ENCODE peak calls at places on chromosomes 2 and 18, in six cellular contexts. J, V, S, A, W and C are unnamed samples.

GRCh38 chr2:85605406-85606115 is 3.1 kb upstream of the TMEM150A start:
- DNase-seq in V (peak), S (no peak), J (no peak), A (no peak), W (no peak), C (no peak)

GRCh38 chr2:108633379-108633778 is 85.9 kb upstream of the RANBP2 start:
- DNase-seq in A (no peak), W (no peak), S (no peak), J (no peak), V (no peak), C (no peak)

GRCh38 chr2:99285521-99285920 is 15.5 kb downstream of the LYG1 start:
- DNase-seq in W (no peak), J (no peak), S (no peak), V (no peak), A (no peak), C (no peak)

GRCh38 chr2:70921839-70922590 is 13.7 kb upstream of the ATP6V1B1 start:
- DNase-seq in W (no peak), J (no peak), A (peak), S (no peak), V (peak), C (no peak)

GRCh38 chr2:170224692-170225091 is 46.7 kb downstream of the MYO3B start:
- DNase-seq in J (no peak), S (no peak), A (no peak), V (no peak), W (no peak), C (no peak)

GRCh38 chr2:65781756-65782155 is 349.4 kb upstream of the SPRED2 start:
- DNase-seq in W (no peak), J (no peak), V (no peak), A (no peak), S (no peak), C (no peak)

GRCh38 chr2:240355001-240355891 is 80.2 kb upstream of the GPC1 start:
- DNase-seq in W (no peak), V (no peak), A (no peak), J (no peak), S (no peak), C (peak)

GRCh38 chr2:74872310-74872923 is 38.5 kb downstream of the HK2 start:
- DNase-seq in V (no peak), S (no peak), W (no peak), A (no peak), J (no peak), C (no peak)

GRCh38 chr18:48781041-48781989 is 169.4 kb downstream of the SMAD7 start:
- DNase-seq in A (peak), J (no peak), S (peak), W (peak), V (peak), C (peak)

GRCh38 chr2:197575987-197576386 is 60.1 kb downstream of the MOB4 start:
- DNase-seq in J (peak), A (no peak), S (no peak), W (no peak), V (no peak), C (no peak)

GRCh38 chr2:23924589-23925359 is 2.1 kb downstream of the ATAD2B start:
- DNase-seq in A (no peak), W (no peak), S (no peak), J (no peak), V (no peak), C (no peak)

GRCh38 chr2:19104503-19104902 is 253.9 kb downstream of the OSR1 start:
- DNase-seq in J (peak), V (peak), W (no peak), S (no peak), A (peak), C (no peak)

GRCh38 chr2:65057391-65058052 is 1.3 kb downstream of the CEP68 start:
- DNase-seq in V (peak), S (no peak), J (no peak), W (no peak), A (no peak), C (no peak)

GRCh38 chr2:144678741-144679140 is 158.8 kb upstream of the ZEB2 start:
- DNase-seq in A (no peak), V (no peak), J (no peak), S (no peak), W (no peak), C (no peak)

GRCh38 chr2:222652856-222653255 is 3.0 kb downstream of the FARSB start:
- DNase-seq in W (peak), J (no peak), A (no peak), V (no peak), S (no peak), C (no peak)

GRCh38 chr2:55014962-55015939 is 35.0 kb downstream of the RTN4 start:
- DNase-seq in S (no peak), W (peak), J (peak), V (peak), A (peak), C (no peak)

GRCh38 chr2:127455566-127456493 is 37.6 kb downstream of the PROC start:
- DNase-seq in V (peak), J (no peak), W (peak), A (no peak), S (no peak), C (no peak)

GRCh38 chr2:190149942-190150341 is 87.4 kb upstream of the MSTN start:
- DNase-seq in A (no peak), S (no peak), V (no peak), J (no peak), W (no peak), C (no peak)

GRCh38 chr2:240149943-240150784 is 9.7 kb upstream of the OTOS start:
- DNase-seq in J (peak), V (peak), W (no peak), A (peak), S (no peak), C (no peak)

GRCh38 chr2:241763551-241764271 is 12.9 kb upstream of the GAL3ST2 start:
- DNase-seq in W (no peak), A (no peak), V (no peak), S (no peak), J (no peak), C (no peak)

GRCh38 chr2:188089896-188090295 is 201.8 kb upstream of the GULP1 start:
- DNase-seq in V (no peak), A (no peak), J (no peak), W (no peak), S (no peak), C (no peak)

GRCh38 chr2:239264838-239265651 is 135.8 kb downstream of the HDAC4 start:
- DNase-seq in W (peak), J (peak), V (no peak), S (no peak), A (peak), C (no peak)

GRCh38 chr2:74585406-74586182 is 31.1 kb downstream of the DOK1 start:
- DNase-seq in J (no peak), V (no peak), S (peak), A (no peak), W (peak), C (no peak)

GRCh38 chr2:139905624-139906023 is 1125.4 kb upstream of the NXPH2 start:
- DNase-seq in J (no peak), A (no peak), W (no peak), S (no peak), V (no peak), C (no peak)

GRCh38 chr2:5576015-5576414 is 116.2 kb upstream of the SOX11 start:
- DNase-seq in W (no peak), S (no peak), A (no peak), J (no peak), V (no peak), C (no peak)

GRCh38 chr2:159045545-159046454 is 77.4 kb downstream of the TANC1 start:
- DNase-seq in V (no peak), A (no peak), J (no peak), W (no peak), S (no peak), C (no peak)

GRCh38 chr2:28401-28975 is 17.8 kb downstream of the FAM110C start:
- DNase-seq in S (no peak), W (no peak), A (no peak), V (no peak), J (no peak), C (no peak)

GRCh38 chr2:241859436-241860183 is 916 bp upstream of the PDCD1 start:
- DNase-seq in S (peak), W (peak), J (no peak), V (no peak), A (no peak), C (peak)

GRCh38 chr18:69401475-69402218 is 959 bp downstream of the DOK6 start:
- DNase-seq in J (peak), S (no peak), W (no peak), A (no peak), V (no peak), C (peak)

GRCh38 chr18:46273861-46274260 is 169.7 kb downstream of the HAUS1 start:
- DNase-seq in V (no peak), S (no peak), A (no peak), W (peak), J (no peak), C (no peak)

GRCh38 chr2:35035883-35036282 is 1319.7 kb upstream of the CRIM1 start:
- DNase-seq in J (peak), W (no peak), A (no peak), S (no peak), V (no peak), C (no peak)

GRCh38 chr18:35460719-35461118 is 37.0 kb downstream of the INO80C start:
- DNase-seq in W (no peak), S (no peak), A (no peak), J (no peak), V (no peak), C (no peak)

GRCh38 chr18:53458944-53459580 is 765.4 kb downstream of the MBD2 start:
- DNase-seq in V (no peak), A (no peak), S (no peak), W (no peak), J (no peak), C (peak)

DNA sequence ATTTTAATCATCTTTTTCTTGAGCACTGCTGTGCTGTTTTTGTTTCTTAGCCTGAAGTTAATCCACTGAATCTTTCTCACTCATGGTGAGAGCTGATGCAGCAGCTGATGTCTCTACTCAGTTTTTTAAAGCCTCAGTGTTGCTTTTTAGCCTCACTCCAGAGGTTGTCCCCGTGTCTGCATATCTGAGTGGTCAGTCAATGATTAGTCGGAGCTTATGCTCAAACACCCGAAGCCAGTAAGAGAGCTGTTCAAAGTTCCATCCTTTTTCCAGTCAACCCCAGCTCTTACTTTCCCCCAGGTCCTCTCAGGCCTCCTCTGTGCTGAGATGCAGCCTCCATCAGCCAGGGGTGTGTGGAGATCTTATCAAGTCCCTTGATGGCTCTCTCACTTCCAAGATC is 81.1 kb downstream of the MBOAT2 start:
- DNase-seq in V (no peak), J (no peak), W (no peak), S (no peak), A (no peak), C (no peak)
- TF ChIP-seq EP300 in V (no peak), J (no peak), W (no peak), S (no peak), A (no peak), C (no peak)

GRCh38 chr18:63157293-63158011 is 162.1 kb downstream of the BCL2 start:
- DNase-seq in J (no peak), W (peak), S (no peak), A (no peak), V (no peak), C (no peak)
- TF ChIP-seq POLR2A in J (no peak), W (no peak), S (no peak), A (no peak), V (no peak), C (no peak)

GRCh38 chr18:75141734-75142133 is 67.2 kb downstream of the PTGR3 start:
- DNase-seq in S (no peak), V (no peak), W (no peak), A (no peak), J (no peak), C (no peak)
- TF ChIP-seq EP300 in S (no peak), V (no peak), W (no peak), A (no peak), J (no peak), C (no peak)

GRCh38 chr2:172083725-172084483 is 1.4 kb upstream of the DLX1 start:
- DNase-seq in A (no peak), W (no peak), J (no peak), V (no peak), S (no peak), C (no peak)

GRCh38 chr2:172084484-172084733 is 898 bp upstream of the DLX1 start:
- DNase-seq in A (no peak), S (no peak), J (no peak), V (no peak), W (no peak), C (no peak)

GRCh38 chr2:172085460-172086159 is at the start of gene DLX1:
- DNase-seq in A (no peak), V (no peak), S (no peak), W (no peak), J (no peak), C (peak)

GRCh38 chr2:172086349-172087190 is 1.3 kb downstream of the DLX1 start:
- DNase-seq in W (peak), A (no peak), V (peak), S (no peak), J (no peak), C (peak)

GRCh38 chr2:172084734-172085459 is 410 bp upstream of the DLX1 start:
- DNase-seq in W (peak), S (no peak), J (peak), A (peak), V (peak), C (peak)
- TF ChIP-seq POLR2A in W (no peak), S (peak), J (peak), A (no peak), V (peak), C (no peak)

GRCh38 chr2:182228073-182228473 is 198.8 kb downstream of the PDE1A start:
- DNase-seq in V (no peak), W (no peak), S (no peak), A (no peak), J (no peak), C (no peak)
- TF ChIP-seq EP300 in V (no peak), W (no peak), S (no peak), A (no peak), J (no peak), C (no peak)

GRCh38 chr2:148644885-148645134 is 259 bp downstream of the EPC2 start:
- DNase-seq in W (no peak), J (no peak), V (no peak), A (no peak), S (no peak), C (no peak)
- TF ChIP-seq POLR2A in W (no peak), J (no peak), V (no peak), A (no peak), S (no peak), C (no peak)

GRCh38 chr18:8359076-8359475 is 250.2 kb upstream of the RAB12 start:
- DNase-seq in J (no peak), S (no peak), V (no peak), W (no peak), A (no peak), C (no peak)
- TF ChIP-seq EP300 in J (no peak), S (no peak), V (no peak), W (no peak), A (no peak), C (no peak)

DNA sequence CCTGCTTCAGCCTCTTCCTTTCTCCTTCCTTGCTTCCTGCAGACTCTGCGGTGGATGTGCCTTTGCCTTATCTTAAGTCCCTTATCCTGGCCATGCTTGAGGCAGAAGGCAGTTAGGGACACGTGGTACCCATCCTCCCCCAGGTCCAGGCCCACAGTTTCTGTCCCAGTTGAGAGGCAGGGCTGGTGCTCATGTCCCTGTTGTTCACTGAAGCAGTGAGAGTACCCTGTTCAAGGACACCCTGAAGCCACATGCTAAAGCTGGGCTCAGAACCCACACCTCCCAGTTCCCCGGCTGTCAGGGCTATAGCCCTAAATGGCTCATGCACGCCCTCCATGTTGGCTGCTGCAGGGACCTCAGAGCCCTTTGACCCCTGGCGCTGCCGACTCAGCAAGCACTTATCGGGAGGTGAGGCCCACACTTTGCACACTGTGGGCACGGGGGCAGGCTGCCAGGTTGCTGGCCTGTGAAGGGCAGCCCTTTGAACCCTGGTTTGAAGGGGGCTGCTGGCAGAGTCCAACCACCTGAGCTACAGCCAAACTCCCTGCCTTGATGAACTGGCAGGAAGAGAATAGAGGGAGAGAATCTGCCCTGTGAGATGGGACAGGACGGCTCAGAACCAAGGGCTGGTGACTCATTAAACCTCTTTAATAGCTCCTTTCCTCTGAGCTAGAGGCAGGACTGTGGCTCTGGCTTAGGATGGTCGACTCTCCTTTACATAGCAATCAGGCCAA is 6.3 kb downstream of the KHK start:
- DNase-seq in J (no peak), A (no peak), W (no peak), S (no peak), V (peak), C (peak)
- TF ChIP-seq POLR2A in J (no peak), A (no peak), W (no peak), S (no peak), V (peak), C (no peak)

GRCh38 chr2:53530126-53530525 is 237.5 kb upstream of the CHAC2 start:
- DNase-seq in V (no peak), S (no peak), W (no peak), A (no peak), J (no peak), C (no peak)

GRCh38 chr2:53536583-53537361 is 230.8 kb upstream of the CHAC2 start:
- DNase-seq in V (no peak), W (no peak), J (no peak), S (no peak), A (no peak), C (no peak)

GRCh38 chr2:53535234-53535867 is 232.3 kb upstream of the CHAC2 start:
- DNase-seq in W (no peak), A (no peak), S (no peak), V (no peak), J (no peak), C (no peak)
- TF ChIP-seq EP300 in W (no peak), A (no peak), S (no peak), V (no peak), J (no peak), C (no peak)